ENCODE peak calls at places on chromosomes 1 and 21, in eight cellular contexts. One of them, this sample, is unnamed.
A peak's percentile ranks its signal among the peaks of the same experiment; 100 is the strongest.

GRCh38 chr21:36082140-36082742 is 12.4 kb downstream of the CBR1 start:
- DNase-seq in body of pancreas: no peak
- DNase-seq in neuronal stem cell: no peak
- DNase-seq in upper lobe of right lung: no peak
- DNase-seq in WERI-Rb-1: no peak
- DNase-seq in bronchial epithelial cell: no peak
- DNase-seq in CD4-positive, alpha-beta T cell: no peak
- DNase-seq in psoas muscle: no peak
- DNase-seq in this sample: no peak

GRCh38 chr1:156100205-156100995 is 14.1 kb upstream of the LMNA start:
- DNase-seq in body of pancreas: no peak
- DNase-seq in neuronal stem cell: no peak
- DNase-seq in upper lobe of right lung: no peak
- DNase-seq in WERI-Rb-1: no peak
- DNase-seq in bronchial epithelial cell: peak; percentile 86
- DNase-seq in CD4-positive, alpha-beta T cell: no peak
- DNase-seq in psoas muscle: no peak
- DNase-seq in this sample: no peak

GRCh38 chr1:37255111-37255795 is 219.1 kb upstream of the ZC3H12A start:
- DNase-seq in body of pancreas: peak; percentile 37
- DNase-seq in neuronal stem cell: peak; percentile 76
- DNase-seq in upper lobe of right lung: no peak
- DNase-seq in WERI-Rb-1: peak; percentile 74
- DNase-seq in bronchial epithelial cell: no peak
- DNase-seq in CD4-positive, alpha-beta T cell: no peak
- DNase-seq in psoas muscle: no peak
- DNase-seq in this sample: peak; percentile 92

GRCh38 chr21:36745459-36745858 is 46.5 kb downstream of the SIM2 start:
- DNase-seq in body of pancreas: no peak
- DNase-seq in neuronal stem cell: no peak
- DNase-seq in upper lobe of right lung: no peak
- DNase-seq in WERI-Rb-1: no peak
- DNase-seq in bronchial epithelial cell: no peak
- DNase-seq in CD4-positive, alpha-beta T cell: no peak
- DNase-seq in psoas muscle: no peak
- DNase-seq in this sample: no peak

GRCh38 chr1:173915596-173915995 is 1.5 kb downstream of the SERPINC1 start:
- DNase-seq in body of pancreas: no peak
- DNase-seq in neuronal stem cell: no peak
- DNase-seq in upper lobe of right lung: no peak
- DNase-seq in WERI-Rb-1: no peak
- DNase-seq in bronchial epithelial cell: no peak
- DNase-seq in CD4-positive, alpha-beta T cell: no peak
- DNase-seq in psoas muscle: no peak
- DNase-seq in this sample: no peak

GRCh38 chr1:30599721-30600120 is 123.7 kb downstream of the MATN1 start:
- DNase-seq in body of pancreas: no peak
- DNase-seq in neuronal stem cell: no peak
- DNase-seq in upper lobe of right lung: no peak
- DNase-seq in WERI-Rb-1: no peak
- DNase-seq in bronchial epithelial cell: no peak
- DNase-seq in CD4-positive, alpha-beta T cell: no peak
- DNase-seq in psoas muscle: no peak
- DNase-seq in this sample: no peak

GRCh38 chr1:203302894-203303293 is 2.4 kb upstream of the BTG2 start:
- DNase-seq in body of pancreas: peak; percentile 57
- DNase-seq in neuronal stem cell: no peak
- DNase-seq in upper lobe of right lung: peak; percentile 2
- DNase-seq in WERI-Rb-1: no peak
- DNase-seq in bronchial epithelial cell: no peak
- DNase-seq in CD4-positive, alpha-beta T cell: no peak
- DNase-seq in psoas muscle: no peak
- DNase-seq in this sample: no peak

GRCh38 chr1:165257969-165258459 is 98.5 kb downstream of the LMX1A start:
- DNase-seq in body of pancreas: peak; percentile 87
- DNase-seq in neuronal stem cell: peak; percentile 64
- DNase-seq in upper lobe of right lung: no peak
- DNase-seq in WERI-Rb-1: peak; percentile 93
- DNase-seq in bronchial epithelial cell: peak; percentile 73
- DNase-seq in CD4-positive, alpha-beta T cell: no peak
- DNase-seq in psoas muscle: peak; percentile 72
- DNase-seq in this sample: peak; percentile 75

GRCh38 chr1:181115367-181115684 is 26.8 kb downstream of the IER5 start:
- DNase-seq in body of pancreas: no peak
- DNase-seq in neuronal stem cell: no peak
- DNase-seq in upper lobe of right lung: no peak
- DNase-seq in WERI-Rb-1: no peak
- DNase-seq in bronchial epithelial cell: no peak
- DNase-seq in CD4-positive, alpha-beta T cell: no peak
- DNase-seq in psoas muscle: no peak
- DNase-seq in this sample: no peak

GRCh38 chr1:230140221-230141001 is 73.4 kb downstream of the GALNT2 start:
- DNase-seq in body of pancreas: peak; percentile 52
- DNase-seq in neuronal stem cell: no peak
- DNase-seq in upper lobe of right lung: no peak
- DNase-seq in WERI-Rb-1: no peak
- DNase-seq in bronchial epithelial cell: no peak
- DNase-seq in CD4-positive, alpha-beta T cell: no peak
- DNase-seq in psoas muscle: peak; percentile 37
- DNase-seq in this sample: no peak

GRCh38 chr21:35578350-35578782 is 482.0 kb downstream of the SETD4 start:
- DNase-seq in body of pancreas: no peak
- DNase-seq in neuronal stem cell: no peak
- DNase-seq in upper lobe of right lung: no peak
- DNase-seq in WERI-Rb-1: no peak
- DNase-seq in bronchial epithelial cell: peak; percentile 88
- DNase-seq in CD4-positive, alpha-beta T cell: no peak
- DNase-seq in psoas muscle: no peak
- DNase-seq in this sample: no peak

GRCh38 chr1:220198186-220199005 is 73.9 kb downstream of the RAB3GAP2 start:
- DNase-seq in body of pancreas: no peak
- DNase-seq in neuronal stem cell: no peak
- DNase-seq in upper lobe of right lung: no peak
- DNase-seq in WERI-Rb-1: no peak
- DNase-seq in bronchial epithelial cell: no peak
- DNase-seq in CD4-positive, alpha-beta T cell: no peak
- DNase-seq in psoas muscle: no peak
- DNase-seq in this sample: no peak

GRCh38 chr1:243575070-243575469 is 275.0 kb downstream of the AKT3 start:
- DNase-seq in body of pancreas: no peak
- DNase-seq in neuronal stem cell: no peak
- DNase-seq in upper lobe of right lung: no peak
- DNase-seq in WERI-Rb-1: no peak
- DNase-seq in bronchial epithelial cell: no peak
- DNase-seq in CD4-positive, alpha-beta T cell: no peak
- DNase-seq in psoas muscle: no peak
- DNase-seq in this sample: no peak

GRCh38 chr21:28538987-28539622 is 453.6 kb downstream of the LTN1 start:
- DNase-seq in body of pancreas: no peak
- DNase-seq in neuronal stem cell: no peak
- DNase-seq in upper lobe of right lung: no peak
- DNase-seq in WERI-Rb-1: no peak
- DNase-seq in bronchial epithelial cell: peak; percentile 68
- DNase-seq in CD4-positive, alpha-beta T cell: no peak
- DNase-seq in psoas muscle: no peak
- DNase-seq in this sample: no peak

GRCh38 chr1:241706257-241706656 is 54.2 kb downstream of the WDR64 start:
- DNase-seq in body of pancreas: no peak
- DNase-seq in neuronal stem cell: no peak
- DNase-seq in upper lobe of right lung: no peak
- DNase-seq in WERI-Rb-1: no peak
- DNase-seq in bronchial epithelial cell: peak; percentile 47
- DNase-seq in CD4-positive, alpha-beta T cell: no peak
- DNase-seq in psoas muscle: no peak
- DNase-seq in this sample: no peak

GRCh38 chr1:241698177-241698576 is 46.1 kb downstream of the WDR64 start:
- DNase-seq in body of pancreas: no peak
- DNase-seq in neuronal stem cell: no peak
- DNase-seq in upper lobe of right lung: no peak
- DNase-seq in WERI-Rb-1: no peak
- DNase-seq in bronchial epithelial cell: no peak
- DNase-seq in CD4-positive, alpha-beta T cell: no peak
- DNase-seq in psoas muscle: no peak
- DNase-seq in this sample: no peak

GRCh38 chr1:241703001-241703400 is 50.9 kb downstream of the WDR64 start:
- DNase-seq in body of pancreas: no peak
- DNase-seq in neuronal stem cell: no peak
- DNase-seq in upper lobe of right lung: no peak
- DNase-seq in WERI-Rb-1: no peak
- DNase-seq in bronchial epithelial cell: peak; percentile 79
- DNase-seq in CD4-positive, alpha-beta T cell: no peak
- DNase-seq in psoas muscle: no peak
- DNase-seq in this sample: no peak

GRCh38 chr1:241701483-241702290 is 49.6 kb downstream of the WDR64 start:
- DNase-seq in body of pancreas: no peak
- DNase-seq in neuronal stem cell: no peak
- DNase-seq in upper lobe of right lung: no peak
- DNase-seq in WERI-Rb-1: no peak
- DNase-seq in bronchial epithelial cell: no peak
- DNase-seq in CD4-positive, alpha-beta T cell: no peak
- DNase-seq in psoas muscle: no peak
- DNase-seq in this sample: no peak

DNA sequence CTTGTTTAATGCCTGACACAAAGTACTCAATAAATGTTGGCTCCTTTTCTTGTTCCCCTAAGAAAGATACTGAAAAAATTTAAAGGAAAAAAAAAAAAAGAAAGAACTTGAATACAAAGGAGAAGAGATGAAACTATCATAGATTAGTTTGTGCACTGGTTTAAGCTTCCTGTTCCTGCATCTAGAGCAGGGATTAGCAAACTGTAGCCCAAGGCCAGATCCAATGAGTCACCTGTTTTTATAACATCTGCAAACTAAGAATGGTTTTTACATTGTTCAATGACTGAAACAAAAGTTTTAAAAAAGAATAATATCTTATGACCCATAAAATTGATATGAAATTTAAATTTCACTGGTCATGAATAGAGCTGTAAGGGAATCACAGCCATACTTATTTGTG is 50.4 kb downstream of the WDR64 start:
- DNase-seq in body of pancreas: no peak
- DNase-seq in neuronal stem cell: no peak
- DNase-seq in upper lobe of right lung: no peak
- DNase-seq in WERI-Rb-1: no peak
- DNase-seq in bronchial epithelial cell: peak; percentile 92
- DNase-seq in CD4-positive, alpha-beta T cell: no peak
- DNase-seq in psoas muscle: no peak
- DNase-seq in this sample: no peak
- H3K27me3 ChIP-seq in body of pancreas: no peaks in the 10 kb centered on the region
- H3K27me3 ChIP-seq in neuronal stem cell: no peaks in the 10 kb centered on the region
- H3K27me3 ChIP-seq in upper lobe of right lung: no peaks in the 10 kb centered on the region
- H3K27me3 ChIP-seq in WERI-Rb-1: peaks cover 34% of the 10 kb centered on the region
- H3K27me3 ChIP-seq in bronchial epithelial cell: no peaks in the 10 kb centered on the region
- H3K27me3 ChIP-seq in CD4-positive, alpha-beta T cell: no peaks in the 10 kb centered on the region
- H3K27me3 ChIP-seq in psoas muscle: no peaks in the 10 kb centered on the region
- H3K27me3 ChIP-seq in this sample: no peaks in the 10 kb centered on the region

GRCh38 chr21:42148097-42148496 is 70.8 kb upstream of the ABCG1 start:
- DNase-seq in body of pancreas: no peak
- DNase-seq in neuronal stem cell: no peak
- DNase-seq in upper lobe of right lung: no peak
- DNase-seq in WERI-Rb-1: peak; percentile 60
- DNase-seq in bronchial epithelial cell: no peak
- DNase-seq in CD4-positive, alpha-beta T cell: no peak
- DNase-seq in psoas muscle: no peak
- DNase-seq in this sample: no peak

GRCh38 chr21:42148584-42148983 is 70.4 kb upstream of the ABCG1 start:
- DNase-seq in body of pancreas: no peak
- DNase-seq in neuronal stem cell: no peak
- DNase-seq in upper lobe of right lung: no peak
- DNase-seq in WERI-Rb-1: peak; percentile 50
- DNase-seq in bronchial epithelial cell: no peak
- DNase-seq in CD4-positive, alpha-beta T cell: no peak
- DNase-seq in psoas muscle: no peak
- DNase-seq in this sample: no peak

GRCh38 chr21:42146821-42147220 is 72.1 kb upstream of the ABCG1 start:
- DNase-seq in body of pancreas: no peak
- DNase-seq in neuronal stem cell: no peak
- DNase-seq in upper lobe of right lung: peak; percentile 63
- DNase-seq in WERI-Rb-1: peak; percentile 12
- DNase-seq in bronchial epithelial cell: no peak
- DNase-seq in CD4-positive, alpha-beta T cell: no peak
- DNase-seq in psoas muscle: no peak
- DNase-seq in this sample: no peak

GRCh38 chr21:42146251-42146805 is 72.6 kb upstream of the ABCG1 start:
- DNase-seq in body of pancreas: no peak
- DNase-seq in neuronal stem cell: no peak
- DNase-seq in upper lobe of right lung: peak; percentile 42
- DNase-seq in WERI-Rb-1: no peak
- DNase-seq in bronchial epithelial cell: no peak
- DNase-seq in CD4-positive, alpha-beta T cell: no peak
- DNase-seq in psoas muscle: no peak
- DNase-seq in this sample: no peak

GRCh38 chr21:42147386-42148020 is 71.4 kb upstream of the ABCG1 start:
- DNase-seq in body of pancreas: no peak
- DNase-seq in neuronal stem cell: no peak
- DNase-seq in upper lobe of right lung: peak; percentile 46
- DNase-seq in WERI-Rb-1: peak; percentile 23
- DNase-seq in bronchial epithelial cell: no peak
- DNase-seq in CD4-positive, alpha-beta T cell: no peak
- DNase-seq in psoas muscle: no peak
- DNase-seq in this sample: no peak
- H3K27me3 ChIP-seq in body of pancreas: no peaks in the 10 kb centered on the region
- H3K27me3 ChIP-seq in neuronal stem cell: peaks cover 14% of the 10 kb centered on the region
- H3K27me3 ChIP-seq in upper lobe of right lung: no peaks in the 10 kb centered on the region
- H3K27me3 ChIP-seq in WERI-Rb-1: no peaks in the 10 kb centered on the region
- H3K27me3 ChIP-seq in bronchial epithelial cell: peaks cover 1% of the 10 kb centered on the region
- H3K27me3 ChIP-seq in CD4-positive, alpha-beta T cell: no peaks in the 10 kb centered on the region
- H3K27me3 ChIP-seq in psoas muscle: no peaks in the 10 kb centered on the region
- H3K27me3 ChIP-seq in this sample: no peaks in the 10 kb centered on the region

GRCh38 chr1:114128293-114128692 is 25.4 kb downstream of the SYT6 start:
- DNase-seq in body of pancreas: no peak
- DNase-seq in neuronal stem cell: no peak
- DNase-seq in upper lobe of right lung: no peak
- DNase-seq in WERI-Rb-1: no peak
- DNase-seq in bronchial epithelial cell: no peak
- DNase-seq in CD4-positive, alpha-beta T cell: no peak
- DNase-seq in psoas muscle: no peak
- DNase-seq in this sample: no peak
- H3K27me3 ChIP-seq in body of pancreas: no peaks in the 10 kb centered on the region
- H3K27me3 ChIP-seq in neuronal stem cell: no peaks in the 10 kb centered on the region
- H3K27me3 ChIP-seq in upper lobe of right lung: no peaks in the 10 kb centered on the region
- H3K27me3 ChIP-seq in WERI-Rb-1: no peaks in the 10 kb centered on the region
- H3K27me3 ChIP-seq in bronchial epithelial cell: peaks cover 4% of the 10 kb centered on the region
- H3K27me3 ChIP-seq in CD4-positive, alpha-beta T cell: no peaks in the 10 kb centered on the region
- H3K27me3 ChIP-seq in psoas muscle: no peaks in the 10 kb centered on the region
- H3K27me3 ChIP-seq in this sample: no peaks in the 10 kb centered on the region

DNA sequence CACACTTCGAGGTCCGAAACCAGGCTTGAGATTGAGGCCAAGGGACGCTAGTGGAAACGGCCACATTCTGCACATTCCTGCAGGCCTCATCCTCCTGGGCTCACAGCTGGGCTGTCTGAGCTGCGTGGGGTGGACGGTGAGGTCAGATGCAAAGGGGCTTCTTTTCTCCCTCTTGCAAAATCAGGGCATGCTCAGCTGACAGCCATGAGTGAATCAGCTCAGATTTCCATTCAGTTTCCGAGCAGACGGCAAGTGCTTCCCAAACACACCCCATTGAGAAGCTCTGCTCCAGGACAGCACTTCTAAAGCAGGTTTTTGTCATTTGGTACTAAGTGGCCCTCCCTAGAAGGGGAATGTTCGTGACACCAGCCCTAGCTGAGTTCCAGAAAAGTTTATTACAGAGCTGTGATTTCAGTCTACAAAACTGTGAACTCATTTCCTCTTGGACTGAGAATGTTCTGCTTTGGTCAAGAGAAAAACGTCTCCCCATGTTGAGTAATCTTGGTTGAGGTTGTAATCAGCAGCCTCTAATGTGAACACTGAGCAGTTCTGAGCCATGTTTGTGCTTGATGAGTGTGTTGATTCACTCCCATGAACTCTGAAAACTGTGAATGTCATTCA is 10.0 kb downstream of the PDPN start:
- DNase-seq in body of pancreas: peak; percentile 56
- DNase-seq in neuronal stem cell: no peak
- DNase-seq in upper lobe of right lung: no peak
- DNase-seq in WERI-Rb-1: no peak
- DNase-seq in bronchial epithelial cell: peak; percentile 97
- DNase-seq in CD4-positive, alpha-beta T cell: no peak
- DNase-seq in psoas muscle: peak; percentile 80
- DNase-seq in this sample: peak; percentile 50
- H3K27me3 ChIP-seq in body of pancreas: no peaks in the 10 kb centered on the region
- H3K27me3 ChIP-seq in neuronal stem cell: no peaks in the 10 kb centered on the region
- H3K27me3 ChIP-seq in upper lobe of right lung: no peaks in the 10 kb centered on the region
- H3K27me3 ChIP-seq in WERI-Rb-1: no peaks in the 10 kb centered on the region
- H3K27me3 ChIP-seq in bronchial epithelial cell: no peaks in the 10 kb centered on the region
- H3K27me3 ChIP-seq in CD4-positive, alpha-beta T cell: peaks cover 6% of the 10 kb centered on the region
- H3K27me3 ChIP-seq in psoas muscle: no peaks in the 10 kb centered on the region
- H3K27me3 ChIP-seq in this sample: no peaks in the 10 kb centered on the region

This sample was measured in H7.